ENCODE peak calls at places on chromosomes 6 and 20, in ten cellular contexts. C is hepatic stellate cell; K is activated gamma-delta T cell treated with Interleukin-2 at 50 U/mL for 16 hours; O is NCI-H1436; X is HEK293T; I is heart right ventricle; E is stimulated activated naive CD8-positive, alpha-beta T cell treated with anti-CD3 and anti-CD28 coated beads, Interleukin-15, Interleukin-2, amounts not matched to agents 100 U/mL and 50 U/mL, for 24 hours; U is hypothalamus; D is T-helper 9 cell; S is NCI-H2171. F is an unnamed sample.

GRCh38 chr20:47799116-47799715 is 13.9 kb upstream of the SULF2 start:
- DNase-seq in X (no peak), K (no peak), U (no peak), O (no peak), C (no peak), D (no peak), S (no peak), E (no peak), I (no peak), F (no peak)

GRCh38 chr6:143569035-143569434 is 57.5 kb upstream of the FUCA2 start:
- DNase-seq in I (no peak), E (no peak), U (no peak), X (no peak), D (no peak), K (no peak), S (no peak), C (peak; percentile 17), O (no peak), F (no peak)

GRCh38 chr20:38190936-38191371 is 25.9 kb upstream of the TGM2 start:
- DNase-seq in O (no peak), D (no peak), C (no peak), I (peak; percentile 40), E (no peak), X (no peak), S (no peak), U (no peak), K (no peak), F (no peak)

GRCh38 chr6:55395836-55396235 is 68.6 kb downstream of the GFRAL start:
- DNase-seq in I (no peak), U (no peak), S (no peak), X (no peak), K (no peak), D (no peak), O (no peak), E (no peak), C (no peak), F (no peak)

GRCh38 chr6:156622185-156622584 is 155.0 kb upstream of the ARID1B start:
- DNase-seq in X (no peak), I (no peak), D (no peak), S (no peak), E (no peak), U (no peak), O (no peak), K (no peak), C (no peak), F (no peak)

GRCh38 chr6:33599413-33599911 is 19.4 kb upstream of the BAK1 start:
- DNase-seq in D (no peak), E (no peak), O (no peak), X (no peak), K (no peak), C (no peak), I (no peak), S (no peak), U (no peak), F (no peak)

GRCh38 chr6:53866231-53866630 is 71.4 kb downstream of the LRRC1 start:
- DNase-seq in I (no peak), D (no peak), C (no peak), X (no peak), S (peak; percentile 27), E (no peak), O (no peak), U (no peak), K (no peak), F (no peak)

GRCh38 chr6:119132211-119133004 is 53.9 kb upstream of the FAM184A start:
- DNase-seq in S (no peak), D (no peak), K (no peak), I (no peak), O (no peak), C (no peak), E (no peak), U (no peak), X (no peak), F (no peak)

GRCh38 chr20:50193169-50193850 is 2.7 kb downstream of the CEBPB start:
- DNase-seq in O (no peak), E (no peak), S (no peak), C (peak; percentile 65), K (no peak), X (no peak), I (no peak), U (peak; percentile 57), D (no peak), F (no peak)

GRCh38 chr20:44990425-44990824 is 24.1 kb downstream of the STK4 start:
- DNase-seq in I (no peak), E (peak; percentile 60), U (no peak), X (no peak), K (no peak), C (no peak), O (no peak), D (no peak), S (no peak), F (no peak)

GRCh38 chr6:14792118-14792955 is 453.5 kb upstream of the JARID2 start:
- DNase-seq in K (no peak), S (peak; percentile 53), C (no peak), D (no peak), U (no peak), X (peak; percentile 23), I (no peak), E (no peak), O (no peak), F (no peak)

GRCh38 chr6:143233563-143234285 is 173.0 kb downstream of the AIG1 start:
- DNase-seq in K (no peak), C (no peak), E (no peak), O (no peak), D (no peak), I (no peak), X (no peak), U (no peak), S (no peak), F (no peak)

GRCh38 chr6:138736640-138737039 is 36.9 kb upstream of the CCDC28A start:
- DNase-seq in K (no peak), C (no peak), D (no peak), I (no peak), S (no peak), O (no peak), X (no peak), U (no peak), E (no peak), F (no peak)

GRCh38 chr6:167306401-167306998 is 15.4 kb downstream of the UNC93A start:
- DNase-seq in E (no peak), S (no peak), O (no peak), K (no peak), X (no peak), U (no peak), C (no peak), I (no peak), D (no peak), F (no peak)

GRCh38 chr6:121399971-121400370 is 35.5 kb upstream of the GJA1 start:
- DNase-seq in E (no peak), X (no peak), D (no peak), U (no peak), S (no peak), I (no peak), C (no peak), K (no peak), O (no peak), F (no peak)

GRCh38 chr20:14673164-14673563 is 335.8 kb upstream of the FLRT3 start:
- DNase-seq in K (no peak), U (no peak), E (no peak), S (no peak), D (no peak), C (no peak), I (no peak), O (no peak), X (no peak), F (no peak)

GRCh38 chr20:354298-354977 is 7.5 kb downstream of the NRSN2 start:
- DNase-seq in I (peak; percentile 60), D (peak; percentile 65), K (peak; percentile 76), O (peak; percentile 77), E (peak; percentile 77), C (peak; percentile 89), U (peak; percentile 50), X (peak; percentile 89), S (peak; percentile 86), F (peak; percentile 89)

GRCh38 chr6:34324738-34325444 is 67.6 kb downstream of the NUDT3 start:
- DNase-seq in S (peak; percentile 51), X (peak; percentile 60), O (peak; percentile 47), K (no peak), D (no peak), U (no peak), E (no peak), I (no peak), C (no peak), F (peak; percentile 42)

GRCh38 chr20:34701405-34702085 is 2.6 kb upstream of the TP53INP2 start:
- DNase-seq in D (no peak), E (no peak), K (no peak), X (no peak), O (no peak), C (no peak), S (no peak), I (no peak), U (no peak), F (no peak)

GRCh38 chr6:6166064-6166463 is 154.4 kb downstream of the F13A1 start:
- DNase-seq in O (no peak), X (no peak), K (no peak), S (no peak), I (no peak), E (no peak), U (no peak), C (no peak), D (no peak), F (no peak)

GRCh38 chr6:444653-445275 is 53.2 kb downstream of the IRF4 start:
- DNase-seq in U (no peak), E (peak; percentile 65), S (no peak), I (no peak), D (peak; percentile 30), X (no peak), O (no peak), C (no peak), K (peak; percentile 35), F (no peak)

F was measured in cerebellar cortex.